ENCODE peak calls at places on chromosome 17, in nine cellular contexts. O, Q, E, U, H, P, T, S and X are unnamed samples.

GRCh38 chr17:79706931-79707382 is 23.8 kb upstream of the ENPP7 start:
- DNase-seq in H (no peak), Q (no peak), P (no peak), O (no peak), E (no peak), S (no peak), U (no peak), T (no peak), X (no peak)

GRCh38 chr17:57622886-57623433 is 122.1 kb downstream of the CCDC182 start:
- DNase-seq in O (no peak), H (peak), E (no peak), U (peak), P (no peak), Q (no peak), T (no peak), S (no peak), X (no peak)

GRCh38 chr17:59825533-59826316 is 67.0 kb downstream of the TUBD1 start:
- DNase-seq in E (no peak), S (no peak), P (no peak), U (peak), T (no peak), Q (no peak), O (no peak), H (peak), X (no peak)

GRCh38 chr17:9842057-9842758 is 16.5 kb downstream of the GLP2R start:
- DNase-seq in S (no peak), H (peak), P (no peak), O (no peak), U (peak), E (no peak), Q (no peak), T (no peak), X (no peak)

GRCh38 chr17:50689251-50689650 is 18.5 kb downstream of the ANKRD40 start:
- DNase-seq in O (no peak), P (no peak), T (no peak), Q (no peak), S (no peak), H (peak), U (peak), E (no peak), X (no peak)

GRCh38 chr17:80790021-80790765 is 201.4 kb upstream of the CHMP6 start:
- DNase-seq in P (no peak), O (no peak), U (peak), S (no peak), E (no peak), Q (no peak), T (no peak), H (peak), X (no peak)

GRCh38 chr17:51951737-51952136 is 206.8 kb downstream of the CA10 start:
- DNase-seq in Q (no peak), T (no peak), P (no peak), H (no peak), U (peak), O (no peak), S (no peak), E (no peak), X (no peak)

GRCh38 chr17:82440991-82441627 is 9.4 kb downstream of the CYBC1 start:
- DNase-seq in O (no peak), H (no peak), P (no peak), T (peak), U (no peak), S (no peak), E (peak), Q (no peak), X (no peak)

GRCh38 chr17:47694818-47695663 is 1.1 kb downstream of the TBKBP1 start:
- DNase-seq in S (peak), E (no peak), O (no peak), H (no peak), P (peak), Q (no peak), T (no peak), U (no peak), X (peak)

GRCh38 chr17:17141279-17141678 is 64.9 kb downstream of the PLD6 start:
- DNase-seq in U (no peak), E (no peak), O (no peak), Q (no peak), S (no peak), H (no peak), P (no peak), T (no peak), X (no peak)

GRCh38 chr17:14986127-14986526 is 279.0 kb downstream of the PMP22 start:
- DNase-seq in H (no peak), U (no peak), O (no peak), T (no peak), Q (no peak), P (no peak), S (no peak), E (no peak), X (no peak)

GRCh38 chr17:74368341-74369152 is 1.2 kb downstream of the GPR142 start:
- DNase-seq in Q (peak), T (peak), S (peak), E (peak), U (peak), O (no peak), H (peak), P (peak), X (peak)

GRCh38 chr17:74746376-74746775 is 2.1 kb upstream of the NHERF1 start:
- DNase-seq in H (no peak), S (no peak), T (no peak), P (no peak), O (no peak), Q (no peak), E (no peak), U (no peak), X (no peak)

GRCh38 chr17:66830451-66830850 is 4.5 kb upstream of the CACNG5 start:
- DNase-seq in U (no peak), P (no peak), S (no peak), O (no peak), H (no peak), T (peak), Q (peak), E (peak), X (no peak)

GRCh38 chr17:17779015-17779611 is 57.7 kb downstream of the SREBF1 start:
- DNase-seq in O (no peak), Q (no peak), H (no peak), S (no peak), T (no peak), P (no peak), E (no peak), U (no peak), X (no peak)

GRCh38 chr17:78378225-78379133 is at the start of gene PGS1:
- DNase-seq in S (peak), U (peak), Q (peak), O (peak), T (peak), E (peak), P (peak), H (peak), X (peak)

GRCh38 chr17:29445844-29446243 is 55.7 kb downstream of the TAOK1 start:
- DNase-seq in T (no peak), E (no peak), H (no peak), P (no peak), S (no peak), Q (no peak), O (no peak), U (no peak), X (no peak)

GRCh38 chr17:78278139-78278741 is 46.8 kb downstream of the TMEM235 start:
- DNase-seq in E (peak), P (no peak), H (no peak), S (no peak), U (no peak), Q (no peak), O (no peak), T (no peak), X (no peak)

GRCh38 chr17:520447-521167 is 168.0 kb upstream of the RPH3AL start:
- DNase-seq in T (no peak), P (no peak), E (no peak), H (no peak), U (no peak), S (no peak), Q (no peak), O (no peak), X (no peak)

GRCh38 chr17:63550816-63551639 is 751 bp downstream of the DCAF7 start:
- DNase-seq in H (peak), P (no peak), S (no peak), O (no peak), E (no peak), T (no peak), Q (peak), U (peak), X (no peak)

GRCh38 chr17:18291718-18292540 is 22.9 kb downstream of the TOP3A start:
- DNase-seq in S (no peak), Q (no peak), U (no peak), O (no peak), H (no peak), P (no peak), T (no peak), E (no peak), X (no peak)

GRCh38 chr17:45307290-45308015 is 9.4 kb downstream of the MAP3K14 start:
- DNase-seq in Q (no peak), H (peak), S (no peak), U (peak), E (no peak), P (no peak), T (no peak), O (no peak), X (no peak)

GRCh38 chr17:50946223-50946890 is 80.2 kb upstream of the TOB1 start:
- DNase-seq in S (no peak), Q (no peak), O (no peak), U (no peak), H (no peak), P (no peak), E (no peak), T (no peak), X (no peak)

GRCh38 chr17:80000955-80001354 is 34.7 kb downstream of the TBC1D16 start:
- DNase-seq in O (no peak), S (no peak), Q (no peak), U (no peak), T (no peak), H (no peak), P (no peak), E (no peak), X (no peak)

GRCh38 chr17:42898147-42898807 is 2.3 kb upstream of the G6PC1 start:
- DNase-seq in E (no peak), U (no peak), T (no peak), Q (no peak), P (no peak), O (no peak), H (no peak), S (no peak), X (no peak)

GRCh38 chr17:65696739-65697394 is 135.4 kb upstream of the AXIN2 start:
- DNase-seq in Q (no peak), S (no peak), E (no peak), U (peak), O (no peak), P (no peak), H (peak), T (no peak), X (no peak)

GRCh38 chr17:63446981-63447687 is 1.0 kb upstream of the CYB561 start:
- DNase-seq in O (no peak), H (no peak), E (peak), T (peak), S (peak), P (peak), U (no peak), Q (peak), X (peak)

GRCh38 chr17:63096426-63096825 is 130.4 kb downstream of the TANC2 start:
- DNase-seq in P (no peak), U (no peak), Q (no peak), T (no peak), O (no peak), H (peak), S (no peak), E (no peak), X (no peak)

GRCh38 chr17:68074279-68074678 is 38.7 kb downstream of the KPNA2 start:
- DNase-seq in P (no peak), Q (no peak), H (no peak), E (no peak), S (no peak), O (no peak), T (no peak), U (no peak), X (no peak)

GRCh38 chr17:72167593-72167992 is 46.8 kb downstream of the SOX9 start:
- DNase-seq in O (no peak), Q (no peak), U (no peak), E (no peak), P (no peak), S (no peak), T (no peak), H (no peak), X (no peak)

GRCh38 chr17:7549401-7550055 is 670 bp downstream of the TNFSF12 start:
- DNase-seq in T (no peak), P (no peak), H (no peak), E (no peak), S (peak), O (no peak), Q (no peak), U (no peak), X (peak)

GRCh38 chr17:2594657-2595085 is 1.2 kb downstream of the PAFAH1B1 start:
- DNase-seq in E (no peak), O (no peak), T (no peak), U (no peak), H (peak), S (no peak), P (no peak), Q (no peak), X (no peak)

GRCh38 chr17:74833501-74834361 is 26.0 kb downstream of the GRIN2C start:
- DNase-seq in H (peak), E (no peak), T (no peak), S (peak), P (no peak), O (no peak), Q (no peak), U (peak), X (no peak)

GRCh38 chr17:42282478-42283080 is 5.7 kb upstream of the STAT5A start:
- DNase-seq in U (no peak), E (no peak), T (no peak), P (no peak), O (no peak), Q (no peak), S (no peak), H (no peak), X (no peak)

GRCh38 chr17:71437176-71437575 is 683.6 kb upstream of the SOX9 start:
- DNase-seq in O (no peak), H (no peak), T (no peak), E (no peak), Q (no peak), P (no peak), S (no peak), U (no peak), X (no peak)